ENCODE peak calls at places on chromosomes 13 and 19, in nine cellular contexts. M is osteocyte; I is foreskin fibroblast; K is ELF-1; D is cardiac muscle cell; H is body of pancreas; X is stimulated activated CD4-positive, alpha-beta T cell treated with anti-CD3 and anti-CD28 coated beads, Interleukin-1b, Interleukin-23, amount 100 ng/mL, for 24 hours; C is left lobe of liver; W is activated naive CD4-positive, alpha-beta T cell treated with anti-CD3 and anti-CD28 coated beads for 36 hours. A is an unnamed sample.

GRCh38 chr19:13621413-13621812 is 115.1 kb upstream of the CACNA1A start:
- DNase-seq in M (peak), I (peak), K (peak), D (peak), H (no peak), X (peak), C (no peak), W (peak), A (no peak)

GRCh38 chr19:19409235-19410030 is 4.0 kb downstream of the GATAD2A start:
- DNase-seq in M (no peak), I (no peak), K (peak), D (no peak), H (no peak), X (no peak), C (no peak), W (no peak), A (no peak)

GRCh38 chr13:100875392-100876043 is 200.9 kb upstream of the TMTC4 start:
- DNase-seq in M (no peak), I (peak), K (no peak), D (peak), H (no peak), X (no peak), C (no peak), W (peak), A (no peak)

GRCh38 chr19:6379744-6380143 is 4.0 kb upstream of the PSPN start:
- DNase-seq in M (no peak), I (no peak), K (no peak), D (no peak), H (no peak), X (no peak), C (no peak), W (no peak), A (no peak)

GRCh38 chr13:109145631-109146030 is 516.2 kb downstream of the MYO16 start:
- DNase-seq in M (no peak), I (peak), K (peak), D (peak), H (peak), X (no peak), C (peak), W (peak), A (no peak)

GRCh38 chr13:51249254-51249653 is 27.1 kb downstream of the FAM124A start:
- DNase-seq in M (no peak), I (no peak), K (no peak), D (no peak), H (no peak), X (no peak), C (no peak), W (no peak), A (no peak)

GRCh38 chr13:102799544-102800144 is 725 bp downstream of the BIVM start:
- DNase-seq in M (peak), I (no peak), K (no peak), D (no peak), H (peak), X (no peak), C (peak), W (peak), A (no peak)

GRCh38 chr13:33057019-33057785 is 41.0 kb downstream of the KL start:
- DNase-seq in M (no peak), I (no peak), K (peak), D (peak), H (no peak), X (no peak), C (no peak), W (no peak), A (no peak)

GRCh38 chr19:42079886-42080763 is 4.2 kb downstream of the ZNF574 start:
- DNase-seq in M (no peak), I (no peak), K (no peak), D (no peak), H (no peak), X (no peak), C (no peak), W (no peak), A (no peak)

GRCh38 chr13:101681834-101682233 is 229.4 kb downstream of the ITGBL1 start:
- DNase-seq in M (no peak), I (peak), K (no peak), D (no peak), H (no peak), X (no peak), C (no peak), W (no peak), A (no peak)

GRCh38 chr19:8370176-8371010 is 6.4 kb downstream of the ANGPTL4 start:
- DNase-seq in M (no peak), I (no peak), K (no peak), D (peak), H (no peak), X (no peak), C (no peak), W (no peak), A (no peak)

GRCh38 chr13:30045916-30046704 is 195.7 kb upstream of the UBL3 start:
- DNase-seq in M (no peak), I (peak), K (no peak), D (peak), H (peak), X (no peak), C (no peak), W (no peak), A (peak)

GRCh38 chr19:49710372-49710951 is 19.5 kb downstream of the CPT1C start:
- DNase-seq in M (no peak), I (peak), K (no peak), D (peak), H (no peak), X (no peak), C (no peak), W (no peak), A (no peak)

GRCh38 chr19:5080030-5080644 is 111.2 kb downstream of the KDM4B start:
- DNase-seq in M (no peak), I (no peak), K (no peak), D (no peak), H (no peak), X (no peak), C (no peak), W (no peak), A (no peak)

GRCh38 chr19:35142531-35143230 is 374 bp upstream of the FXYD7 start:
- DNase-seq in M (no peak), I (no peak), K (peak), D (peak), H (peak), X (peak), C (no peak), W (peak), A (no peak)

GRCh38 chr19:47542030-47542475 is 27.2 kb upstream of the NAPA start:
- DNase-seq in M (no peak), I (peak), K (peak), D (peak), H (no peak), X (no peak), C (no peak), W (no peak), A (no peak)

GRCh38 chr13:99425485-99426341 is 75.6 kb upstream of the TM9SF2 start:
- DNase-seq in M (no peak), I (no peak), K (no peak), D (no peak), H (no peak), X (no peak), C (peak), W (peak), A (no peak)

GRCh38 chr19:50565984-50566903 is 2.0 kb downstream of the LRRC4B start:
- DNase-seq in M (no peak), I (no peak), K (no peak), D (no peak), H (no peak), X (no peak), C (no peak), W (peak), A (no peak)

GRCh38 chr13:98988782-98989181 is 10.9 kb upstream of the DOCK9 start:
- DNase-seq in M (no peak), I (no peak), K (no peak), D (no peak), H (no peak), X (no peak), C (no peak), W (no peak), A (no peak)

GRCh38 chr19:1258707-1259205 is 10.4 kb downstream of the MIDN start:
- DNase-seq in M (no peak), I (no peak), K (no peak), D (no peak), H (no peak), X (no peak), C (no peak), W (no peak), A (no peak)

GRCh38 chr19:55069137-55069858 is 6.3 kb upstream of the RDH13 start:
- DNase-seq in M (no peak), I (peak), K (peak), D (peak), H (peak), X (no peak), C (no peak), W (no peak), A (peak)

GRCh38 chr19:13396256-13397080 is 109.8 kb downstream of the CACNA1A start:
- DNase-seq in M (no peak), I (peak), K (peak), D (peak), H (peak), X (no peak), C (peak), W (peak), A (peak)

GRCh38 chr13:31982540-31982939 is 49.0 kb upstream of the FRY start:
- DNase-seq in M (no peak), I (peak), K (no peak), D (peak), H (peak), X (no peak), C (peak), W (no peak), A (no peak)

GRCh38 chr13:104372128-104372527 is 1305.9 kb upstream of the SLC10A2 start:
- DNase-seq in M (no peak), I (no peak), K (no peak), D (peak), H (no peak), X (no peak), C (no peak), W (no peak), A (no peak)

GRCh38 chr19:49430678-49431329 is 5.6 kb downstream of the GFY start:
- DNase-seq in M (no peak), I (no peak), K (no peak), D (no peak), H (no peak), X (no peak), C (no peak), W (peak), A (no peak)

GRCh38 chr13:53151692-53152421 is 123.2 kb downstream of the OLFM4 start:
- DNase-seq in M (no peak), I (no peak), K (peak), D (peak), H (peak), X (no peak), C (no peak), W (peak), A (peak)

A was measured in H1.